ENCODE peak calls at places on chromosomes 12 and 14, in six cellular contexts. L is A549, N is GM12878, D is endothelial cell of umbilical vein, U is K562, I is HepG2. R is an unnamed sample.

GRCh38 chr12:66405395-66405794 is 103.1 kb downstream of the HELB start:
- DNase-seq in L (no peak), N (no peak), D (peak), U (no peak), I (no peak), R (no peak)

GRCh38 chr14:95507174-95507573 is 9.3 kb downstream of the SYNE3 start:
- DNase-seq in L (no peak), N (no peak), D (peak), U (peak), I (no peak), R (peak)

GRCh38 chr12:130200445-130200844 is 38.2 kb downstream of the FZD10 start:
- DNase-seq in L (no peak), N (no peak), D (no peak), U (no peak), I (no peak), R (no peak)

GRCh38 chr14:89787525-89787924 is 167.0 kb downstream of the EFCAB11 start:
- DNase-seq in L (no peak), N (no peak), D (no peak), U (no peak), I (no peak), R (no peak)

GRCh38 chr14:64234877-64235651 is 59.1 kb downstream of the ESR2 start:
- DNase-seq in L (no peak), N (no peak), D (no peak), U (no peak), I (no peak), R (no peak)

GRCh38 chr14:92426237-92426636 is 87.3 kb upstream of the RIN3 start:
- DNase-seq in L (no peak), N (no peak), D (no peak), U (no peak), I (no peak), R (no peak)

GRCh38 chr12:131049002-131049401 is 95.3 kb downstream of the ADGRD1 start:
- DNase-seq in L (no peak), N (no peak), D (no peak), U (no peak), I (no peak), R (no peak)

GRCh38 chr12:79444089-79444488 is 246.7 kb downstream of the PAWR start:
- DNase-seq in L (no peak), N (no peak), D (peak), U (no peak), I (no peak), R (no peak)

GRCh38 chr12:31479516-31480210 is 111.3 kb downstream of the DENND5B start:
- DNase-seq in L (no peak), N (no peak), D (no peak), U (no peak), I (no peak), R (no peak)

GRCh38 chr12:47236109-47236714 is 156.5 kb upstream of the AMIGO2 start:
- DNase-seq in L (peak), N (no peak), D (no peak), U (no peak), I (no peak), R (no peak)

GRCh38 chr12:113479578-113480335 is 8.1 kb upstream of the LHX5 start:
- DNase-seq in L (no peak), N (no peak), D (peak), U (peak), I (peak), R (peak)

GRCh38 chr12:27460471-27460978 is 14.0 kb downstream of the SMCO2 start:
- DNase-seq in L (peak), N (peak), D (peak), U (no peak), I (no peak), R (peak)

GRCh38 chr12:124501080-124501642 is 66.3 kb downstream of the NCOR2 start:
- DNase-seq in L (no peak), N (no peak), D (no peak), U (no peak), I (no peak), R (peak)

GRCh38 chr14:96772929-96773328 is 24.3 kb upstream of the VRK1 start:
- DNase-seq in L (no peak), N (no peak), D (no peak), U (no peak), I (no peak), R (no peak)

GRCh38 chr12:72692338-72692737 is 420.2 kb downstream of the TRHDE start:
- DNase-seq in L (no peak), N (no peak), D (no peak), U (no peak), I (no peak), R (no peak)

GRCh38 chr12:39272934-39273770 is 169.8 kb downstream of the KIF21A start:
- DNase-seq in L (peak), N (no peak), D (peak), U (peak), I (peak), R (peak)

GRCh38 chr14:49160983-49161382 is 425.2 kb downstream of the RPS29 start:
- DNase-seq in L (no peak), N (no peak), D (no peak), U (no peak), I (no peak), R (no peak)

GRCh38 chr12:89748791-89749190 is 40.2 kb upstream of the ATP2B1 start:
- DNase-seq in L (no peak), N (no peak), D (no peak), U (no peak), I (no peak), R (no peak)

GRCh38 chr12:100608776-100609175 is 35.3 kb downstream of the GAS2L3 start:
- DNase-seq in L (no peak), N (no peak), D (no peak), U (no peak), I (no peak), R (peak)

GRCh38 chr12:50338920-50339319 is 55.6 kb upstream of the LIMA1 start:
- DNase-seq in L (no peak), N (no peak), D (no peak), U (no peak), I (no peak), R (no peak)

GRCh38 chr12:89038831-89039509 is 313.3 kb downstream of the DUSP6 start:
- DNase-seq in L (no peak), N (no peak), D (no peak), U (no peak), I (no peak), R (no peak)

GRCh38 chr12:108638997-108639822 is 5.5 kb upstream of the SELPLG start:
- DNase-seq in L (no peak), N (no peak), D (no peak), U (no peak), I (no peak), R (no peak)

GRCh38 chr14:69037790-69038448 is 58.8 kb upstream of the ACTN1 start:
- DNase-seq in L (peak), N (no peak), D (peak), U (peak), I (no peak), R (no peak)

GRCh38 chr12:3445127-3445978 is 45.6 kb upstream of the PRMT8 start:
- DNase-seq in L (no peak), N (no peak), D (no peak), U (no peak), I (no peak), R (no peak)

GRCh38 chr14:90159147-90159546 is 97.2 kb upstream of the PSMC1 start:
- DNase-seq in L (no peak), N (no peak), D (no peak), U (no peak), I (no peak), R (no peak)

GRCh38 chr14:81797246-81797645 is 263.6 kb upstream of the SEL1L start:
- DNase-seq in L (no peak), N (no peak), D (no peak), U (no peak), I (no peak), R (no peak)

GRCh38 chr14:100415226-100415625 is 92.1 kb downstream of the SLC25A47 start:
- DNase-seq in L (no peak), N (no peak), D (no peak), U (no peak), I (no peak), R (no peak)

GRCh38 chr14:106094654-106095189 is 568.3 kb downstream of the TMEM121 start:
- DNase-seq in L (peak), N (no peak), D (no peak), U (no peak), I (peak), R (peak)

GRCh38 chr12:8065991-8066594 is at the start of gene C3AR1:
- DNase-seq in L (no peak), N (no peak), D (peak), U (peak), I (no peak), R (peak)

GRCh38 chr12:119942386-119942785 is 46.6 kb upstream of the BICDL1 start:
- DNase-seq in L (no peak), N (no peak), D (no peak), U (no peak), I (no peak), R (no peak)

GRCh38 chr12:119940881-119941280 is 48.2 kb upstream of the BICDL1 start:
- DNase-seq in L (peak), N (no peak), D (peak), U (no peak), I (peak), R (no peak)

GRCh38 chr12:119932921-119933320 is 55.8 kb upstream of the CIT start:
- DNase-seq in L (no peak), N (no peak), D (no peak), U (no peak), I (no peak), R (no peak)

GRCh38 chr12:119936705-119937323 is 52.2 kb upstream of the BICDL1 start:
- DNase-seq in L (no peak), N (no peak), D (no peak), U (no peak), I (no peak), R (no peak)

DNA sequence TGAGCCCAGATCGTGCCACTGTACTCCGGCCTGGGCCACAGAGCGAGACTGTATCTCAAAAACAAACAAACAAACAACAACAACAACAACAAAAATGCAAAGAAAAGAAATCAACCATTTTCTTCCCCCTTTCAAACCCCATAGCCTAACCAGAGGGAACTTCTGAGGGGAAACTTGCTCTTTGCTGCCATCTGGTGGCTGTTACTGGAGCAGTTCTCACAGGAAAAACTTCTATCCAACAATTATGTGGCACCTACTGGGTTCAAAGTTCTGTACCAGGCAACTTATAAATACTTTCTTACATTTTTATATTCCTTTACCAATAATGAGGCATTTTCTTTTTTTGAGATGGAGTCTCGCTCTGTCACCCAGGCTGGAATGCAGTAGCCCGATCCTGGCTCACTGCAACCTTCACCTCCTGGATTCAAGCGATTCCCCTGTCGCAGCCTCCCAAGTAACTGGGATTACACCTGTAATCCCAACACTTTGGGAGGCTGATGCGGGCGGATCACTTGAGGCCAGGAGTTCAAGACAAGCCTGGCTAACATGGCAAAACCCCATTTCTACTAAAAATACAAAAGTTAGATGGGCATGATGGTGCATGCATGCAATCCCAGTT is 50.9 kb upstream of the BICDL1 start:
- DNase-seq in L (peak), N (peak), D (peak), U (peak), I (peak), R (peak)
- TF ChIP-seq MAX in L (no peak), N (no peak), D (no peak), U (no peak), I (no peak), R (no peak)

DNA sequence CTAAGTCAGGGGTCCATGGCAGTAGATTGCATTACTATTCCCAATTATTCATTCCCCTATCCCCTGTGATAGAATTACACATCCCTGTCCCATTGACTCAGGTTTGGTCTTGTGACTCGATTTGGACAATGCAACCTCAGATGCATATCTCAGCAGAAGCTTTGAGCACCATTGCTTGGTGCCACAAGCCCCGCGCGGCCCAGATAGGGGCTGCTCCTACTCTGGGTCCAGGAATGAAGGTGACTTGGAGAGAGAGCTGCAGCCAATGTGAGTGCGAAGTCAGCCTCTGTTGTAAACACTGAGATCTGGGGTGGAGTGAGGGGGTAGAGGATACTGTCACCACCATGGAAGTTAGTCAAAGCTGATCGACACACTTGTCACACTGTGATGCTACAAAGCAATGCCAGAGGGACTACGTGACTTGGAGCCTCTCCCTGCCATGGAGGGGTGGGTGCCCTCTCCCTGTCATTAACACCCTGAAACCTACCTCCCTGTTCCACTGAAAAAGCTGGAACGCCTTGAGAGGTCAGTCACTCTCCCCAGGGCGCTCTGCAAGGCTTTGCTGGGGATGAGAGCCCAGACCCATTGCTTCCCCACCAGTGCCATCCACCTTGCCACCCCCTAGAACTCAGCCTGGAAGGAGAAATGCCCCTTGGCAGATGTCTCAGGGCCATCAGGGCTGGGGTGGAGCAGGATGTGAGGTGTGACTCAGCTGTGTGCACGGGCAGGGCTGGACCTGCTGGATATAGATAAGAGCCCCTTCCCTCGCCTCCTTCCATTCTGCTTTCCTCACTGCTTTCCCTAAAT is 6.6 kb upstream of the PLEK2 start:
- DNase-seq in L (peak), N (no peak), D (peak), U (peak), I (no peak), R (no peak)
- TF ChIP-seq MYC in L (no peak), N (no peak), D (no peak), U (peak), I (no peak), R (no peak)

GRCh38 chr12:123474493-123475255 is 16.7 kb downstream of the SNRNP35 start:
- DNase-seq in L (no peak), N (no peak), D (no peak), U (no peak), I (no peak), R (no peak)

GRCh38 chr12:123475256-123475703 is 17.3 kb downstream of the SNRNP35 start:
- DNase-seq in L (no peak), N (no peak), D (no peak), U (no peak), I (no peak), R (no peak)

GRCh38 chr12:123479442-123480180 is 21.7 kb downstream of the SNRNP35 start:
- DNase-seq in L (no peak), N (no peak), D (peak), U (no peak), I (no peak), R (no peak)

GRCh38 chr12:123478069-123478468 is 20.1 kb downstream of the SNRNP35 start:
- DNase-seq in L (no peak), N (no peak), D (no peak), U (no peak), I (no peak), R (no peak)

GRCh38 chr12:123478762-123479161 is 20.8 kb downstream of the SNRNP35 start:
- DNase-seq in L (no peak), N (no peak), D (peak), U (no peak), I (no peak), R (no peak)
- TF ChIP-seq MAX in L (no peak), N (no peak), D (peak), U (no peak), I (no peak), R (no peak)

GRCh38 chr12:121957831-121958515 is 39.6 kb downstream of the CFAP251 start:
- DNase-seq in L (no peak), N (no peak), D (no peak), U (no peak), I (no peak), R (no peak)

GRCh38 chr12:121956041-121956341 is 37.6 kb downstream of the CFAP251 start:
- DNase-seq in L (no peak), N (no peak), D (no peak), U (no peak), I (no peak), R (no peak)

GRCh38 chr12:121953695-121954094 is 35.3 kb downstream of the CFAP251 start:
- DNase-seq in L (no peak), N (no peak), D (no peak), U (no peak), I (peak), R (no peak)

GRCh38 chr12:121953293-121953692 is 34.9 kb downstream of the CFAP251 start:
- DNase-seq in L (no peak), N (no peak), D (no peak), U (no peak), I (no peak), R (no peak)

GRCh38 chr12:121955258-121956040 is 37.1 kb downstream of the CFAP251 start:
- DNase-seq in L (peak), N (no peak), D (peak), U (peak), I (no peak), R (peak)
- TF ChIP-seq MYC in L (no peak), N (no peak), D (no peak), U (no peak), I (no peak), R (no peak)

DNA sequence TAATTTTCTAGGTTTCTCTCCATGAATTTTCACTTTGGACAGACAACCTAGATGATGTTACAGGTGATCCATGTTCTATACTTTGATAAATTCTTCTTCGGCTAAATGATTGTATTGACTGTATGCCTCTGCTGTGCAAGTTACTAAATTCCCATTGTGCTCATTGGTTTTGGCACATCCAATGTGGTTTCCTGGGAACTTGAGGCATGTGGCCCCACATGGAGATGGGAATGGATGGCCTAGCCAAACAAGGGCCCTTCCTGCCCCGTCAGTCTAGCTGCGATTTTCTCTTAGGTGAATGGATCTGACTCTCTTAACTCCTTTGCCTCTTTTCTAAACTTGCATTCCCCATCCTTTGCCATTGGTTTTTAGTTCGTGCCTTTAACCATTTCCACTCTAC is 186.2 kb downstream of the PELI2 start:
- DNase-seq in L (no peak), N (no peak), D (no peak), U (no peak), I (no peak), R (no peak)
- TF ChIP-seq MAX in L (no peak), N (no peak), D (no peak), U (no peak), I (no peak), R (no peak)

GRCh38 chr12:16609140-16609539 is 3.2 kb upstream of the LMO3 start:
- DNase-seq in L (no peak), N (no peak), D (no peak), U (no peak), I (no peak), R (no peak)
- TF ChIP-seq MYC in L (no peak), N (no peak), D (no peak), U (no peak), I (no peak), R (no peak)

DNA sequence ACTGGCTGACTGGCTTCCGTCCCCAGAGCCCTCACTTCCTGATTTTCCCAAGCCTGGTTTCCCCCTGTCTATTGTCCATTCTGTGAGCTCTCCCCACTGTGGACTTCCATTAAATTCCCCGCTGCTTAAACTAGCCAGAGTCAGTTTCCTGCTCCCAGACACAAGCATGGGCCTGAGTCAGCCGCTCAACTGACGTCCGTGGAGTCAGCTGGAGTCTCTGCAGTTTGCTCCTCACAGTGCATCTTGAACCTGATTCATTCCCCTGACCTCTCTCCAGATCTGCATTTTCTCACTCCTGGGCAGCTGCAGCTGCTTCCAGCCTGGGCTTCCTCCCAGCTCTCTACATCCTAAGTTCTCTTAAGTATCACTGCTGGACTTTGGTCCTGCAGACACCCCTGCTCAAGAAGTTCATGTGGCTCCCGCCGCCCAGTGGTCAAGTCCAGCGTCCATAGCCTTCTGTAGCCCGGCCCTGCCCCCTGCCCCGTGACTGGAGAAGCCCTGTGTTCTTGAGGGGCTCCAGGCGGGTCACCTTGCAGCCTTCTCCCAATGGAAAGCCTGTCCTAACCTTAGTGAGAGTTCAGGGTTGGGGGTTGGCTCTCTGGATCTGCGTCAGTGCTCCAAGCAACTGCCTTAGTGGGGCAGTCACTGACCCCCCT is 20.0 kb downstream of the NFKBIA start:
- DNase-seq in L (peak), N (no peak), D (peak), U (peak), I (peak), R (no peak)
- TF ChIP-seq MAX in L (peak), N (no peak), D (no peak), U (no peak), I (peak), R (no peak)

DNA sequence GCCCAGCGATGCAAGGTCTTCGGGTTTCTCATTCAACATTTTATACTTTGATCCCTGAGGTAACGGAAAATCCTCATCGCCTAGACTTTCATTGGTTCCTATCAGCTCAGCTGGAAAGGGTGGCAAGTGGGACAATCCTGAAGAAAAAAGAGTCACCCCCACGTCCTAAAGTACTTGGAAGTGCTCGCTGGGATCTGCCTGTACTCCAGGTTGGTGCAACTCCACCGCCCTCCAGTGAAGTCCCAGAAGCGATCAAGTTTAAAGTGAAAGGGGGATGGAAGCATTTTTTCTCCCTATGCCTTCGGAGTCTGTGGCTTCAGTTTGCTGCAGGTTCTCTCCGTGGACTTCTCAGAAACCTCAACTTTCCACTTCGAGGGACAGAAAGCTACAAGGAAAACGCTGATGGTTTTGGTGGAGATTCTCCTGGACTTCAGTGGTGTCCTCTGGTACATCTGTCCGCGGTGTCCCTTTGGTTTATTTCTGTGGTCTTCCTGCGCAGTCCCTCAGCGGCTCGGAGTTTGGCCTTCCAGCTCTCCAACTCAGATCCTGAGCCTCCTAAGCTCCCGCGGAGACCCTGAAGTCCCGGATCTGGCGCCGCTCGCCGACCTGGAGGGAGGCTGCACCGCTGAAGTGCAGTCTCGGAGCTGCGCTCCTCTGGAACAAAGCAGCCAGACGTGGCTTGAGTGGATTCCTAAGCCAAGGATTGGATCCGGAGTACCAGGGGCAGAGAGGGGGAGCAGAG is 1.7 kb upstream of the LRFN5 start:
- DNase-seq in L (no peak), N (no peak), D (no peak), U (peak), I (no peak), R (no peak)
- TF ChIP-seq MYC in L (no peak), N (no peak), D (no peak), U (no peak), I (no peak), R (no peak)

R was measured in NB4.